ENCODE peak calls at places on chromosomes 6 and 20, in seven cellular contexts. One of them, this sample, is unnamed.

GRCh38 chr20:19027971-19028370 is 184.5 kb upstream of the SLC24A3 start:
- DNase-seq in GM10248: no peak
- DNase-seq in fibroblast of mammary gland: no peak
- DNase-seq in sigmoid colon: no peak
- DNase-seq in lower leg skin: no peak
- DNase-seq in GM20000: no peak
- DNase-seq in ascending aorta: peak; percentile 52
- DNase-seq in this sample: no peak

GRCh38 chr6:127069659-127070279 is 48.7 kb upstream of the RSPO3 start:
- DNase-seq in GM10248: no peak
- DNase-seq in fibroblast of mammary gland: peak; percentile 59
- DNase-seq in sigmoid colon: no peak
- DNase-seq in lower leg skin: no peak
- DNase-seq in GM20000: no peak
- DNase-seq in ascending aorta: no peak
- DNase-seq in this sample: peak; percentile 39

GRCh38 chr6:151052021-151052646 is 186.6 kb downstream of the MTHFD1L start:
- DNase-seq in GM10248: no peak
- DNase-seq in fibroblast of mammary gland: no peak
- DNase-seq in sigmoid colon: no peak
- DNase-seq in lower leg skin: no peak
- DNase-seq in GM20000: no peak
- DNase-seq in ascending aorta: no peak
- DNase-seq in this sample: no peak

GRCh38 chr20:15772826-15773225 is 800.4 kb downstream of the KIF16B start:
- DNase-seq in GM10248: no peak
- DNase-seq in fibroblast of mammary gland: no peak
- DNase-seq in sigmoid colon: no peak
- DNase-seq in lower leg skin: no peak
- DNase-seq in GM20000: no peak
- DNase-seq in ascending aorta: no peak
- DNase-seq in this sample: no peak

GRCh38 chr6:63573140-63573898 is 1.0 kb downstream of the LOC128125822 start:
- DNase-seq in GM10248: peak; percentile 62
- DNase-seq in fibroblast of mammary gland: peak; percentile 61
- DNase-seq in sigmoid colon: peak; percentile 88
- DNase-seq in lower leg skin: peak; percentile 91
- DNase-seq in GM20000: peak; percentile 68
- DNase-seq in ascending aorta: peak; percentile 84
- DNase-seq in this sample: peak; percentile 72

GRCh38 chr6:41036601-41037000 is 2.4 kb downstream of the UNC5CL start:
- DNase-seq in GM10248: no peak
- DNase-seq in fibroblast of mammary gland: no peak
- DNase-seq in sigmoid colon: no peak
- DNase-seq in lower leg skin: no peak
- DNase-seq in GM20000: no peak
- DNase-seq in ascending aorta: no peak
- DNase-seq in this sample: no peak

GRCh38 chr6:14664112-14664592 is 546.6 kb downstream of the CD83 start:
- DNase-seq in GM10248: peak; percentile 53
- DNase-seq in fibroblast of mammary gland: no peak
- DNase-seq in sigmoid colon: no peak
- DNase-seq in lower leg skin: no peak
- DNase-seq in GM20000: peak; percentile 47
- DNase-seq in ascending aorta: no peak
- DNase-seq in this sample: no peak

GRCh38 chr20:38831995-38832620 is 26.6 kb downstream of the PPP1R16B start:
- DNase-seq in GM10248: no peak
- DNase-seq in fibroblast of mammary gland: no peak
- DNase-seq in sigmoid colon: no peak
- DNase-seq in lower leg skin: no peak
- DNase-seq in GM20000: no peak
- DNase-seq in ascending aorta: no peak
- DNase-seq in this sample: no peak

GRCh38 chr20:39638671-39639070 is 676.5 kb downstream of the DHX35 start:
- DNase-seq in GM10248: no peak
- DNase-seq in fibroblast of mammary gland: no peak
- DNase-seq in sigmoid colon: no peak
- DNase-seq in lower leg skin: no peak
- DNase-seq in GM20000: no peak
- DNase-seq in ascending aorta: no peak
- DNase-seq in this sample: no peak

GRCh38 chr6:109299695-109300564 is 82.3 kb downstream of the CD164 start:
- DNase-seq in GM10248: no peak
- DNase-seq in fibroblast of mammary gland: no peak
- DNase-seq in sigmoid colon: peak; percentile 82
- DNase-seq in lower leg skin: no peak
- DNase-seq in GM20000: no peak
- DNase-seq in ascending aorta: peak; percentile 88
- DNase-seq in this sample: no peak

GRCh38 chr6:119978274-119978889 is 628.8 kb upstream of the MAN1A1 start:
- DNase-seq in GM10248: no peak
- DNase-seq in fibroblast of mammary gland: peak; percentile 45
- DNase-seq in sigmoid colon: no peak
- DNase-seq in lower leg skin: no peak
- DNase-seq in GM20000: peak; percentile 4
- DNase-seq in ascending aorta: no peak
- DNase-seq in this sample: no peak

GRCh38 chr6:88702956-88703556 is 260.4 kb downstream of the RNGTT start:
- DNase-seq in GM10248: no peak
- DNase-seq in fibroblast of mammary gland: peak; percentile 5
- DNase-seq in sigmoid colon: no peak
- DNase-seq in lower leg skin: no peak
- DNase-seq in GM20000: no peak
- DNase-seq in ascending aorta: no peak
- DNase-seq in this sample: no peak

GRCh38 chr6:127051571-127052260 is 66.8 kb upstream of the RSPO3 start:
- DNase-seq in GM10248: no peak
- DNase-seq in fibroblast of mammary gland: peak; percentile 57
- DNase-seq in sigmoid colon: no peak
- DNase-seq in lower leg skin: no peak
- DNase-seq in GM20000: no peak
- DNase-seq in ascending aorta: no peak
- DNase-seq in this sample: peak; percentile 87

GRCh38 chr6:76481101-76481500 is 408.6 kb upstream of the IMPG1 start:
- DNase-seq in GM10248: no peak
- DNase-seq in fibroblast of mammary gland: no peak
- DNase-seq in sigmoid colon: no peak
- DNase-seq in lower leg skin: no peak
- DNase-seq in GM20000: no peak
- DNase-seq in ascending aorta: no peak
- DNase-seq in this sample: no peak

GRCh38 chr6:163148781-163149534 is 265.6 kb upstream of the QKI start:
- DNase-seq in GM10248: no peak
- DNase-seq in fibroblast of mammary gland: no peak
- DNase-seq in sigmoid colon: peak; percentile 74
- DNase-seq in lower leg skin: no peak
- DNase-seq in GM20000: no peak
- DNase-seq in ascending aorta: no peak
- DNase-seq in this sample: no peak

GRCh38 chr20:33480071-33480470 is 9.8 kb upstream of the CBFA2T2 start:
- DNase-seq in GM10248: no peak
- DNase-seq in fibroblast of mammary gland: no peak
- DNase-seq in sigmoid colon: no peak
- DNase-seq in lower leg skin: no peak
- DNase-seq in GM20000: no peak
- DNase-seq in ascending aorta: no peak
- DNase-seq in this sample: no peak

GRCh38 chr6:129755787-129756186 is 45.8 kb upstream of the ARHGAP18 start:
- DNase-seq in GM10248: no peak
- DNase-seq in fibroblast of mammary gland: no peak
- DNase-seq in sigmoid colon: no peak
- DNase-seq in lower leg skin: no peak
- DNase-seq in GM20000: no peak
- DNase-seq in ascending aorta: no peak
- DNase-seq in this sample: no peak

GRCh38 chr6:14035448-14035847 is 82.1 kb upstream of the CD83 start:
- DNase-seq in GM10248: no peak
- DNase-seq in fibroblast of mammary gland: peak; percentile 82
- DNase-seq in sigmoid colon: no peak
- DNase-seq in lower leg skin: no peak
- DNase-seq in GM20000: no peak
- DNase-seq in ascending aorta: no peak
- DNase-seq in this sample: peak; percentile 87

GRCh38 chr20:16178671-16179070 is 394.6 kb downstream of the KIF16B start:
- DNase-seq in GM10248: no peak
- DNase-seq in fibroblast of mammary gland: no peak
- DNase-seq in sigmoid colon: no peak
- DNase-seq in lower leg skin: no peak
- DNase-seq in GM20000: no peak
- DNase-seq in ascending aorta: no peak
- DNase-seq in this sample: no peak

GRCh38 chr20:41499961-41500725 is 118.0 kb downstream of the CHD6 start:
- DNase-seq in GM10248: no peak
- DNase-seq in fibroblast of mammary gland: no peak
- DNase-seq in sigmoid colon: no peak
- DNase-seq in lower leg skin: no peak
- DNase-seq in GM20000: no peak
- DNase-seq in ascending aorta: no peak
- DNase-seq in this sample: peak; percentile 56

GRCh38 chr20:6169251-6169650 is 46.4 kb upstream of the FERMT1 start:
- DNase-seq in GM10248: no peak
- DNase-seq in fibroblast of mammary gland: peak; percentile 11
- DNase-seq in sigmoid colon: no peak
- DNase-seq in lower leg skin: no peak
- DNase-seq in GM20000: no peak
- DNase-seq in ascending aorta: no peak
- DNase-seq in this sample: peak; percentile 19

GRCh38 chr20:53580376-53581111 is 13.1 kb downstream of the ZNF217 start:
- DNase-seq in GM10248: no peak
- DNase-seq in fibroblast of mammary gland: no peak
- DNase-seq in sigmoid colon: no peak
- DNase-seq in lower leg skin: no peak
- DNase-seq in GM20000: no peak
- DNase-seq in ascending aorta: peak; percentile 51
- DNase-seq in this sample: no peak

GRCh38 chr20:53581444-53582311 is 12.0 kb downstream of the ZNF217 start:
- DNase-seq in GM10248: no peak
- DNase-seq in fibroblast of mammary gland: no peak
- DNase-seq in sigmoid colon: no peak
- DNase-seq in lower leg skin: no peak
- DNase-seq in GM20000: no peak
- DNase-seq in ascending aorta: peak; percentile 66
- DNase-seq in this sample: no peak

GRCh38 chr20:53579266-53579580 is 14.4 kb downstream of the ZNF217 start:
- DNase-seq in GM10248: no peak
- DNase-seq in fibroblast of mammary gland: no peak
- DNase-seq in sigmoid colon: no peak
- DNase-seq in lower leg skin: no peak
- DNase-seq in GM20000: no peak
- DNase-seq in ascending aorta: no peak
- DNase-seq in this sample: no peak

GRCh38 chr20:53578492-53579222 is 15.0 kb downstream of the ZNF217 start:
- DNase-seq in GM10248: peak; percentile 72
- DNase-seq in fibroblast of mammary gland: peak; percentile 94
- DNase-seq in sigmoid colon: no peak
- DNase-seq in lower leg skin: peak; percentile 85
- DNase-seq in GM20000: peak; percentile 70
- DNase-seq in ascending aorta: peak; percentile 81
- DNase-seq in this sample: peak; percentile 82

DNA sequence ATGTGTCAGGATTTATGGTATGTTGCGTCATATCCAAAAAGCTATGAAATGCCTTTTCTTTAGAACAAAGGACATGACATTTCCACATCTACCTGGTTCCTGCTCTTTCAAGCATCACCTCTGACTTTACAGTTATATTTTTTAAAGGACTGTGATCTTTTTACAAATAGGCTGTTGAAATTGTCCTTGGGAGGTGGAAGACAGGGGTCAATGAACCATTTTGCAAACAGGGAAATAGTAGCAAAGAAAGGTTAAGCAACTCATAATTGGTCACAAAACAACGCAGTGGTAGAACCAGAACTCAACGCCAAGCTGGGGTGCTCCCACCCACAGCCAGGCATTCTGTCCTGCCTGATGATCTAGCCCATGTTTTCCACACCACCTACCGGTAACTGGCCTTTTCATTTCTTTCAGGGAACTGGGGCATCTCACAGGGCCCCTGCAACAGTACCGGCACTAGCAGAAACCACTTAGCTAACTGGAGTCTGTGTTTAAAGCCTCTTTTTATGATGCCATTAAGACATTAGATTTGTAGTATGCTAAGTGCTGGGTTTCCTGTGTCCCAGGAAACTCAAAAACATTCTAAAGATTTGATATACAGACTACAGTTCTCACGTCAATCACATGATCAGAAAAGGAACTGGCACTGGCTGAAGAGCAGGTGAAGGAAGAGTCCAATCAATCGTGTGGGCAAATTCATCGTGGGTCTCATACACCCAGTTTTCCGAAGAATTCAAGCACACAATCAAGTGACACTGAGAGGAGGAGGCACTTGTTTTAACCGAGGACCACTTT is 13.9 kb downstream of the ZNF217 start:
- DNase-seq in GM10248: no peak
- DNase-seq in fibroblast of mammary gland: peak; percentile 85
- DNase-seq in sigmoid colon: no peak
- DNase-seq in lower leg skin: no peak
- DNase-seq in GM20000: no peak
- DNase-seq in ascending aorta: peak; percentile 60
- DNase-seq in this sample: peak; percentile 50
- TF ChIP-seq CTCF in GM10248: no peak
- TF ChIP-seq CTCF in fibroblast of mammary gland: no peak
- TF ChIP-seq CTCF in sigmoid colon: no peak
- TF ChIP-seq CTCF in lower leg skin: no peak
- TF ChIP-seq CTCF in GM20000: no peak
- TF ChIP-seq CTCF in ascending aorta: no peak
- TF ChIP-seq CTCF in this sample: no peak

GRCh38 chr6:5325173-5325572 is 63.9 kb downstream of the FARS2 start:
- DNase-seq in GM10248: no peak
- DNase-seq in fibroblast of mammary gland: no peak
- DNase-seq in sigmoid colon: no peak
- DNase-seq in lower leg skin: no peak
- DNase-seq in GM20000: no peak
- DNase-seq in ascending aorta: no peak
- DNase-seq in this sample: no peak
- TF ChIP-seq CTCF in GM10248: no peak
- TF ChIP-seq CTCF in fibroblast of mammary gland: no peak
- TF ChIP-seq CTCF in sigmoid colon: no peak
- TF ChIP-seq CTCF in lower leg skin: no peak
- TF ChIP-seq CTCF in GM20000: no peak
- TF ChIP-seq CTCF in ascending aorta: no peak
- TF ChIP-seq CTCF in this sample: no peak

GRCh38 chr6:30810813-30811329 is 66.5 kb upstream of the IER3 start:
- DNase-seq in GM10248: peak; percentile 56
- DNase-seq in fibroblast of mammary gland: no peak
- DNase-seq in sigmoid colon: no peak
- DNase-seq in lower leg skin: peak; percentile 64
- DNase-seq in GM20000: peak; percentile 71
- DNase-seq in ascending aorta: no peak
- DNase-seq in this sample: no peak
- TF ChIP-seq CTCF in GM10248: no peak
- TF ChIP-seq CTCF in fibroblast of mammary gland: no peak
- TF ChIP-seq CTCF in sigmoid colon: no peak
- TF ChIP-seq CTCF in lower leg skin: no peak
- TF ChIP-seq CTCF in GM20000: no peak
- TF ChIP-seq CTCF in ascending aorta: no peak
- TF ChIP-seq CTCF in this sample: no peak

DNA sequence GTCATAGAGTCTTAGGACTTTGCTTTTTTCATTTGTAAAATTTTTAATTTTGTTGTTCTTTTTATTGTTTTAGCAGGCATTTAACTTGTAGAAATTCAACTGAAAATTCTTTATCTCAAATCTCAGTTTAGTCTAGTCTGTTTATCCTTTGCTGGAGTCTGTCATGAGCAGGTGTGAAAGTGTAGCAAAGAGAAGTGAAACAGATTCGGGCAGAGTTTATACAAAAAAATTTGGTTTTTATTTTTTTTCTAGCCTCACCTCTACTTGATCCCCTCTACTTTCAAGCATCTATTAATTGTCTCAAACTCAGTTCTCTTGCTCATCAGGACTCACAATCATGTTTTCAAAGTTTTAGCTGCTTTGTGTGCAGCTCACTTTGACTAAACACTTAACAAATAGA is 655.2 kb downstream of the HDGFL1 start:
- DNase-seq in GM10248: no peak
- DNase-seq in fibroblast of mammary gland: no peak
- DNase-seq in sigmoid colon: no peak
- DNase-seq in lower leg skin: no peak
- DNase-seq in GM20000: no peak
- DNase-seq in ascending aorta: no peak
- DNase-seq in this sample: no peak
- TF ChIP-seq CTCF in GM10248: no peak
- TF ChIP-seq CTCF in fibroblast of mammary gland: no peak
- TF ChIP-seq CTCF in sigmoid colon: no peak
- TF ChIP-seq CTCF in lower leg skin: no peak
- TF ChIP-seq CTCF in GM20000: no peak
- TF ChIP-seq CTCF in ascending aorta: no peak
- TF ChIP-seq CTCF in this sample: no peak

This sample was measured in HFFc6.